ENCODE peak calls at places on chromosomes 2 and 18, in ten cellular contexts. H, F, S, P, B, M, O, C, G and X are unnamed samples.

GRCh38 chr2:54838585-54839035 is 115.1 kb downstream of the EML6 start:
- DNase-seq in O (no peak), H (peak), F (peak), S (peak), B (peak), M (peak), G (peak), P (peak), C (peak), X (peak)

GRCh38 chr2:227374158-227374557 is 4.9 kb downstream of the TM4SF20 start:
- DNase-seq in G (no peak), M (no peak), O (no peak), H (no peak), P (no peak), S (no peak), B (no peak), F (no peak), C (no peak), X (peak)

GRCh38 chr2:63591566-63592175 is 2.9 kb downstream of the MDH1 start:
- DNase-seq in G (no peak), P (no peak), B (no peak), O (no peak), M (no peak), H (no peak), S (no peak), F (no peak), C (no peak), X (no peak)

GRCh38 chr2:71528749-71529148 is 75.4 kb downstream of the DYSF start:
- DNase-seq in C (no peak), S (peak), B (no peak), P (no peak), F (no peak), G (no peak), O (no peak), H (no peak), M (no peak), X (no peak)

GRCh38 chr2:36607947-36608346 is 10.0 kb upstream of the FEZ2 start:
- DNase-seq in C (no peak), G (no peak), H (no peak), B (no peak), S (no peak), P (no peak), F (no peak), M (no peak), O (no peak), X (no peak)

GRCh38 chr18:35861367-35862114 is 110.9 kb upstream of the RMP24 start:
- DNase-seq in B (no peak), H (no peak), G (no peak), P (no peak), C (no peak), F (peak), M (no peak), S (no peak), O (no peak), X (no peak)

GRCh38 chr2:167294031-167294774 is 405.9 kb downstream of the XIRP2 start:
- DNase-seq in M (no peak), B (peak), C (no peak), O (peak), S (no peak), F (peak), P (no peak), H (peak), G (no peak), X (peak)

GRCh38 chr2:189407944-189408209 is 33.4 kb upstream of the WDR75 start:
- DNase-seq in B (no peak), O (no peak), C (no peak), G (no peak), F (no peak), M (no peak), H (no peak), P (no peak), S (no peak), X (no peak)

GRCh38 chr2:174614261-174614660 is 16.7 kb upstream of the WIPF1 start:
- DNase-seq in F (peak), P (no peak), M (no peak), C (no peak), G (no peak), S (no peak), B (no peak), O (no peak), H (no peak), X (peak)

GRCh38 chr2:137888845-137889244 is 75.4 kb upstream of the HNMT start:
- DNase-seq in B (no peak), S (peak), H (peak), P (no peak), O (no peak), M (peak), C (peak), F (no peak), G (no peak), X (peak)

GRCh38 chr2:230879891-230880290 is 15.1 kb downstream of the ITM2C start:
- DNase-seq in S (no peak), O (peak), H (no peak), B (no peak), C (no peak), M (no peak), G (no peak), F (no peak), P (no peak), X (no peak)

GRCh38 chr2:45879406-45879805 is 227.9 kb downstream of the PRKCE start:
- DNase-seq in S (no peak), B (no peak), P (no peak), M (no peak), C (no peak), O (no peak), F (no peak), H (peak), G (no peak), X (no peak)

GRCh38 chr2:121360566-121361300 is 75.7 kb upstream of the TFCP2L1 start:
- DNase-seq in S (no peak), C (no peak), B (no peak), O (no peak), F (peak), G (no peak), M (no peak), P (no peak), H (no peak), X (peak)

GRCh38 chr2:71935291-71935848 is 212.3 kb downstream of the CYP26B1 start:
- DNase-seq in G (no peak), H (no peak), B (no peak), C (no peak), P (no peak), O (peak), M (no peak), S (no peak), F (peak), X (no peak)

GRCh38 chr18:398866-399637 is 101.4 kb downstream of the COLEC12 start:
- DNase-seq in O (no peak), G (no peak), P (no peak), B (no peak), M (peak), S (no peak), C (no peak), H (no peak), F (no peak), X (no peak)

GRCh38 chr18:37524546-37525301 is 40.9 kb downstream of the CELF4 start:
- DNase-seq in P (no peak), M (no peak), G (no peak), S (no peak), C (no peak), H (no peak), F (no peak), O (no peak), B (no peak), X (no peak)

GRCh38 chr2:127810156-127810636 is 775 bp downstream of the WDR33 start:
- DNase-seq in F (peak), M (no peak), G (no peak), P (no peak), H (no peak), C (peak), B (no peak), O (no peak), S (no peak), X (no peak)

GRCh38 chr2:157837851-157838441 is 38.2 kb downstream of the ACVR1 start:
- DNase-seq in O (no peak), F (peak), B (no peak), P (no peak), G (no peak), S (peak), C (peak), H (peak), M (peak), X (no peak)

GRCh38 chr18:45664824-45665763 is 49.8 kb downstream of the SLC14A2 start:
- DNase-seq in P (peak), C (peak), M (peak), S (peak), H (peak), F (peak), B (peak), O (no peak), G (peak), X (peak)

GRCh38 chr2:44941551-44942234 is at the start of gene SIX3:
- DNase-seq in B (no peak), S (no peak), M (peak), P (peak), C (no peak), F (peak), H (no peak), G (no peak), O (peak), X (peak)

GRCh38 chr18:37361223-37362157 is 204.1 kb downstream of the CELF4 start:
- DNase-seq in P (no peak), C (no peak), G (no peak), M (no peak), B (no peak), O (no peak), F (peak), H (no peak), S (no peak), X (no peak)

GRCh38 chr2:86251840-86252266 is 52.6 kb downstream of the MRPL35 start:
- DNase-seq in H (no peak), G (no peak), O (no peak), C (no peak), B (no peak), P (no peak), M (no peak), S (no peak), F (no peak), X (no peak)